ENCODE peak calls at places on chromosomes 7 and 10, in nine cellular contexts. One of them, this sample, is unnamed. For H3K4me1, the result is how much of the 10 kb centered on the place peaks cover.

GRCh38 chr7:27248911-27249723 is 6.5 kb downstream of the EVX1 start:
- DNase-seq in psoas muscle: no peak
- DNase-seq in upper lobe of right lung: no peak
- DNase-seq in cardiac muscle cell: peak
- DNase-seq in hepatocyte: no peak
- DNase-seq in Karpas-422: no peak
- DNase-seq in iPS DF 6.9: no peak
- DNase-seq in A549: no peak
- DNase-seq in aorta: no peak
- DNase-seq in this sample: no peak

GRCh38 chr7:115475774-115476407 is 554.0 kb downstream of the MDFIC start:
- DNase-seq in iPS DF 6.9: no peak
- DNase-seq in Karpas-422: no peak
- DNase-seq in hepatocyte: peak
- DNase-seq in aorta: no peak
- DNase-seq in A549: no peak
- DNase-seq in upper lobe of right lung: no peak
- DNase-seq in cardiac muscle cell: peak
- DNase-seq in psoas muscle: no peak
- DNase-seq in this sample: no peak

GRCh38 chr7:157800281-157800680 is 463.5 kb downstream of the DNAJB6 start:
- DNase-seq in hepatocyte: no peak
- DNase-seq in psoas muscle: no peak
- DNase-seq in aorta: peak
- DNase-seq in upper lobe of right lung: peak
- DNase-seq in iPS DF 6.9: no peak
- DNase-seq in cardiac muscle cell: no peak
- DNase-seq in A549: no peak
- DNase-seq in Karpas-422: no peak
- DNase-seq in this sample: no peak

GRCh38 chr7:157657741-157658740 is 321.2 kb downstream of the DNAJB6 start:
- DNase-seq in upper lobe of right lung: peak
- DNase-seq in Karpas-422: no peak
- DNase-seq in aorta: no peak
- DNase-seq in iPS DF 6.9: no peak
- DNase-seq in cardiac muscle cell: no peak
- DNase-seq in psoas muscle: no peak
- DNase-seq in A549: no peak
- DNase-seq in hepatocyte: no peak
- DNase-seq in this sample: no peak

GRCh38 chr7:7920481-7920880 is 48.1 kb upstream of the GLCCI1 start:
- DNase-seq in Karpas-422: peak
- DNase-seq in cardiac muscle cell: no peak
- DNase-seq in A549: no peak
- DNase-seq in iPS DF 6.9: no peak
- DNase-seq in aorta: no peak
- DNase-seq in psoas muscle: no peak
- DNase-seq in upper lobe of right lung: no peak
- DNase-seq in hepatocyte: no peak
- DNase-seq in this sample: no peak

GRCh38 chr10:44253769-44254462 is 131.0 kb downstream of the CXCL12 start:
- DNase-seq in aorta: peak
- DNase-seq in psoas muscle: peak
- DNase-seq in iPS DF 6.9: no peak
- DNase-seq in cardiac muscle cell: peak
- DNase-seq in upper lobe of right lung: peak
- DNase-seq in A549: peak
- DNase-seq in hepatocyte: peak
- DNase-seq in Karpas-422: no peak
- DNase-seq in this sample: peak

GRCh38 chr7:117110480-117111315 is 157.4 kb downstream of the ST7 start:
- DNase-seq in cardiac muscle cell: no peak
- DNase-seq in Karpas-422: no peak
- DNase-seq in psoas muscle: no peak
- DNase-seq in aorta: no peak
- DNase-seq in A549: no peak
- DNase-seq in upper lobe of right lung: no peak
- DNase-seq in iPS DF 6.9: no peak
- DNase-seq in hepatocyte: peak
- DNase-seq in this sample: no peak

GRCh38 chr7:116271980-116272886 is 61.9 kb downstream of the TES start:
- DNase-seq in upper lobe of right lung: no peak
- DNase-seq in psoas muscle: peak
- DNase-seq in Karpas-422: no peak
- DNase-seq in iPS DF 6.9: no peak
- DNase-seq in cardiac muscle cell: peak
- DNase-seq in hepatocyte: peak
- DNase-seq in aorta: no peak
- DNase-seq in A549: peak
- DNase-seq in this sample: no peak

GRCh38 chr7:234041-234711 is 41.8 kb downstream of the FAM20C start:
- DNase-seq in upper lobe of right lung: no peak
- DNase-seq in A549: no peak
- DNase-seq in cardiac muscle cell: no peak
- DNase-seq in Karpas-422: no peak
- DNase-seq in hepatocyte: peak
- DNase-seq in psoas muscle: peak
- DNase-seq in aorta: no peak
- DNase-seq in iPS DF 6.9: no peak
- DNase-seq in this sample: no peak

GRCh38 chr7:34155225-34155908 is 250.0 kb downstream of the BMPER start:
- DNase-seq in cardiac muscle cell: peak
- DNase-seq in iPS DF 6.9: no peak
- DNase-seq in hepatocyte: peak
- DNase-seq in psoas muscle: peak
- DNase-seq in upper lobe of right lung: no peak
- DNase-seq in A549: peak
- DNase-seq in Karpas-422: no peak
- DNase-seq in aorta: no peak
- DNase-seq in this sample: no peak

GRCh38 chr10:78515037-78515872 is 481.6 kb downstream of the RPS24 start:
- DNase-seq in upper lobe of right lung: no peak
- DNase-seq in psoas muscle: no peak
- DNase-seq in A549: no peak
- DNase-seq in hepatocyte: no peak
- DNase-seq in aorta: peak
- DNase-seq in Karpas-422: no peak
- DNase-seq in cardiac muscle cell: peak
- DNase-seq in iPS DF 6.9: no peak
- DNase-seq in this sample: no peak

GRCh38 chr10:20473361-20473760 is 423.8 kb downstream of the NEBL start:
- DNase-seq in hepatocyte: no peak
- DNase-seq in upper lobe of right lung: no peak
- DNase-seq in psoas muscle: no peak
- DNase-seq in iPS DF 6.9: no peak
- DNase-seq in Karpas-422: no peak
- DNase-seq in aorta: no peak
- DNase-seq in cardiac muscle cell: peak
- DNase-seq in A549: no peak
- DNase-seq in this sample: no peak

GRCh38 chr10:132631348-132631735 is 93.8 kb downstream of the INPP5A start:
- DNase-seq in aorta: peak
- DNase-seq in iPS DF 6.9: no peak
- DNase-seq in cardiac muscle cell: peak
- DNase-seq in A549: no peak
- DNase-seq in Karpas-422: no peak
- DNase-seq in psoas muscle: peak
- DNase-seq in upper lobe of right lung: peak
- DNase-seq in hepatocyte: no peak
- DNase-seq in this sample: peak

GRCh38 chr7:138017992-138018391 is 16.1 kb upstream of the CREB3L2 start:
- DNase-seq in cardiac muscle cell: no peak
- DNase-seq in upper lobe of right lung: no peak
- DNase-seq in Karpas-422: no peak
- DNase-seq in psoas muscle: no peak
- DNase-seq in aorta: no peak
- DNase-seq in A549: no peak
- DNase-seq in hepatocyte: no peak
- DNase-seq in iPS DF 6.9: no peak
- DNase-seq in this sample: no peak

GRCh38 chr10:48444861-48445841 is 138.7 kb downstream of the MAPK8 start:
- DNase-seq in psoas muscle: no peak
- DNase-seq in Karpas-422: no peak
- DNase-seq in iPS DF 6.9: no peak
- DNase-seq in hepatocyte: peak
- DNase-seq in A549: no peak
- DNase-seq in upper lobe of right lung: peak
- DNase-seq in aorta: peak
- DNase-seq in cardiac muscle cell: no peak
- DNase-seq in this sample: no peak

DNA sequence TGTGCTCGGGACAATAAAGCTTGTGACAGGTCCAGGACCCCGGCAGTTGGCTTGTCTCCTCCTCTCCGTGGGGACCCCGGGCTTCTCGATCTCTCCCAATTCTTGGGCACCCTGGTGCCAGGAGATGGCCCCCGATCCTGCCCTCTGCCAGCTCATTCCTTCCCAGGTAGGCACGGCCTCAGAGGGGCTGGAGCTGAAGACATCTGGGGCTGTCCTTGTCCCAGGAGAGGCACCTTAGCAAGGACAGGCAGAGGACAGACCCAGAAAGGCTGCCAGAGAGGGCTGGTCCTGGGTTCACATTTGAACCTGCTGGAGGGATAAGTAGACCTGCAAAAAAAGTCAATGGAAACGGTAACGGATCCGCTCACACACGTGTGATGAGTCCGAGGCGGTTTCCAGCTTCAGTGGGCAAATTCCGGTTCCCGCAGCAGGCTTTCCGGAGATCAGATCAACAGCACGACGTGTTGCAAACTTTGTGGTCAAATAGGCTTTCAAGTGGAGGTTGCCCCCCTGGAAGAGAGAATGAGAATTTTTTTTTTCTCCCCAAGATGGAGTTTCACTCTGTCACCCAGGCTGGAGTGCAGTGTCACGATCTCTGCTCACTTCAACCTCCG is 47.7 kb upstream of the GTF2IRD1 start:
- DNase-seq in aorta: peak
- DNase-seq in psoas muscle: no peak
- DNase-seq in upper lobe of right lung: no peak
- DNase-seq in hepatocyte: no peak
- DNase-seq in iPS DF 6.9: no peak
- DNase-seq in cardiac muscle cell: no peak
- DNase-seq in A549: no peak
- DNase-seq in Karpas-422: no peak
- DNase-seq in this sample: no peak
- H3K4me1 ChIP-seq in aorta: under half
- H3K4me1 ChIP-seq in psoas muscle: under half
- H3K4me1 ChIP-seq in upper lobe of right lung: under half
- H3K4me1 ChIP-seq in hepatocyte: under half
- H3K4me1 ChIP-seq in iPS DF 6.9: under half
- H3K4me1 ChIP-seq in cardiac muscle cell: under half
- H3K4me1 ChIP-seq in A549: under half
- H3K4me1 ChIP-seq in Karpas-422: under half
- H3K4me1 ChIP-seq in this sample: under half

GRCh38 chr10:112226439-112227248 is 43.1 kb upstream of the GPAM start:
- DNase-seq in A549: no peak
- DNase-seq in psoas muscle: no peak
- DNase-seq in aorta: no peak
- DNase-seq in iPS DF 6.9: no peak
- DNase-seq in upper lobe of right lung: no peak
- DNase-seq in Karpas-422: no peak
- DNase-seq in hepatocyte: no peak
- DNase-seq in cardiac muscle cell: no peak
- DNase-seq in this sample: no peak
- H3K27ac ChIP-seq in A549: no peak
- H3K27ac ChIP-seq in psoas muscle: no peak
- H3K27ac ChIP-seq in aorta: no peak
- H3K27ac ChIP-seq in iPS DF 6.9: no peak
- H3K27ac ChIP-seq in upper lobe of right lung: no peak
- H3K27ac ChIP-seq in Karpas-422: no peak
- H3K27ac ChIP-seq in hepatocyte: peak
- H3K27ac ChIP-seq in cardiac muscle cell: no peak
- H3K27ac ChIP-seq in this sample: no peak

GRCh38 chr10:93063217-93063976 is 2.8 kb downstream of the CYP26C1 start:
- DNase-seq in iPS DF 6.9: no peak
- DNase-seq in cardiac muscle cell: no peak
- DNase-seq in Karpas-422: no peak
- DNase-seq in psoas muscle: no peak
- DNase-seq in A549: no peak
- DNase-seq in aorta: no peak
- DNase-seq in upper lobe of right lung: no peak
- DNase-seq in hepatocyte: no peak
- DNase-seq in this sample: no peak

GRCh38 chr10:93066544-93066913 is 5.9 kb downstream of the CYP26C1 start:
- DNase-seq in cardiac muscle cell: no peak
- DNase-seq in iPS DF 6.9: no peak
- DNase-seq in Karpas-422: no peak
- DNase-seq in A549: no peak
- DNase-seq in aorta: no peak
- DNase-seq in psoas muscle: no peak
- DNase-seq in upper lobe of right lung: no peak
- DNase-seq in hepatocyte: no peak
- DNase-seq in this sample: no peak

GRCh38 chr10:93065675-93066543 is 5.3 kb downstream of the CYP26C1 start:
- DNase-seq in Karpas-422: no peak
- DNase-seq in A549: no peak
- DNase-seq in psoas muscle: no peak
- DNase-seq in upper lobe of right lung: peak
- DNase-seq in hepatocyte: no peak
- DNase-seq in cardiac muscle cell: no peak
- DNase-seq in iPS DF 6.9: no peak
- DNase-seq in aorta: no peak
- DNase-seq in this sample: no peak

GRCh38 chr10:93063977-93064660 is 3.5 kb downstream of the CYP26C1 start:
- DNase-seq in upper lobe of right lung: no peak
- DNase-seq in A549: no peak
- DNase-seq in aorta: no peak
- DNase-seq in iPS DF 6.9: no peak
- DNase-seq in cardiac muscle cell: no peak
- DNase-seq in Karpas-422: no peak
- DNase-seq in hepatocyte: no peak
- DNase-seq in psoas muscle: no peak
- DNase-seq in this sample: no peak

GRCh38 chr10:93064874-93065660 is 4.5 kb downstream of the CYP26C1 start:
- DNase-seq in Karpas-422: no peak
- DNase-seq in A549: no peak
- DNase-seq in psoas muscle: no peak
- DNase-seq in cardiac muscle cell: no peak
- DNase-seq in hepatocyte: no peak
- DNase-seq in aorta: no peak
- DNase-seq in upper lobe of right lung: no peak
- DNase-seq in iPS DF 6.9: no peak
- DNase-seq in this sample: no peak
- H3K4me3 ChIP-seq in Karpas-422: no peak
- H3K4me3 ChIP-seq in A549: no peak
- H3K4me3 ChIP-seq in psoas muscle: no peak
- H3K4me3 ChIP-seq in cardiac muscle cell: no peak
- H3K4me3 ChIP-seq in hepatocyte: no peak
- H3K4me3 ChIP-seq in aorta: no peak
- H3K4me3 ChIP-seq in upper lobe of right lung: no peak
- H3K4me3 ChIP-seq in iPS DF 6.9: no peak
- H3K4me3 ChIP-seq in this sample: no peak

DNA sequence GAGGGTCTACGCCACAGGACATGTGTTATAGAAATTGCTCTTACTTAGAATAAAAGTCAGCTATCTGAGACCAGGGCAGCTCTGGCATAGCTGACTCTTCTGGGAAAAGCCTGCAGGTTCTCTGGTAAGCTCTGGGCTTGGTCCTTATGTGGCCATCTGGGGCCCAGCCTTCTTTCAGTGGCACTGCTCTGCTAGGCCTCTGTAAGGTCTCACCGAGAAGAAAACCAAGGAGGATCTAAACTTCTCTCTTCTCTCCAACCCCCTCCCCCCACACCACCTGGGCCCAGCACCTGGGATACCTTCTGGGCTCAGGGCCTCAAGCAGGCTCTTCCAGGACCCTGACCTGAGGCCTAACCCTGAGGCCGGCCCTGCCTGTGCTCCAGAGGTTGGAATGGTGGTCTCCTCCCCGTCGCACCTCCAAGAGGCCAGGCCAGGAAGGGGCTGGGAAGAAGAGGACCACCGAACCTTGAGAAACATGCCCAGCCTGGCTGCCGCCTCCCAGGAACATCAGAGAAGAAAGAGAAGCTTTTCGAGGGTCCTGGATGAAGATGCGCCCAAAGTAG is 323.6 kb downstream of the GFRA1 start:
- DNase-seq in iPS DF 6.9: no peak
- DNase-seq in Karpas-422: no peak
- DNase-seq in hepatocyte: no peak
- DNase-seq in aorta: no peak
- DNase-seq in psoas muscle: no peak
- DNase-seq in upper lobe of right lung: no peak
- DNase-seq in A549: no peak
- DNase-seq in cardiac muscle cell: no peak
- DNase-seq in this sample: no peak
- H3K4me1 ChIP-seq in iPS DF 6.9: under half
- H3K4me1 ChIP-seq in Karpas-422: under half
- H3K4me1 ChIP-seq in hepatocyte: under half
- H3K4me1 ChIP-seq in aorta: under half
- H3K4me1 ChIP-seq in psoas muscle: under half
- H3K4me1 ChIP-seq in upper lobe of right lung: under half
- H3K4me1 ChIP-seq in A549: under half
- H3K4me1 ChIP-seq in cardiac muscle cell: under half
- H3K4me1 ChIP-seq in this sample: under half